ENCODE peak calls at places on chromosomes 1 and 21, in four cellular contexts. O is stimulated activated CD4-positive, alpha-beta T cell treated with anti-CD3 and anti-CD28 coated beads, Interleukin-4, amount 100 ng/mL, for 48 hours; M is left colon; H is Panc1. C is an unnamed sample.
A peak's percentile ranks its signal among the peaks of the same experiment; 100 is the strongest.

GRCh38 chr1:236089046-236089773 is 24.3 kb upstream of the NID1 start:
- DNase-seq in O (no peak), M (no peak), H (no peak), C (no peak)

GRCh38 chr1:64129708-64130107 is 73.7 kb upstream of the UBE2U start:
- DNase-seq in M (no peak), H (no peak), O (no peak), C (no peak)

GRCh38 chr1:3274972-3275371 is 179.5 kb upstream of the ARHGEF16 start:
- DNase-seq in M (no peak), H (no peak), O (no peak), C (no peak)

GRCh38 chr1:225424562-225425210 is 3.2 kb downstream of the LBR start:
- DNase-seq in O (no peak), M (no peak), H (no peak), C (no peak)

GRCh38 chr21:17585875-17586450 is 26.7 kb downstream of the BTG3 start:
- DNase-seq in O (no peak), H (peak; percentile 15), M (no peak), C (no peak)

GRCh38 chr1:243433737-243434370 is 178.0 kb downstream of the SDCCAG8 start:
- DNase-seq in O (no peak), H (no peak), M (no peak), C (no peak)

GRCh38 chr1:95380909-95381308 is 146.9 kb downstream of the RWDD3 start:
- DNase-seq in H (no peak), O (no peak), M (no peak), C (no peak)

GRCh38 chr21:34815831-34816700 is 147.3 kb downstream of the CLIC6 start:
- DNase-seq in O (no peak), M (no peak), H (no peak), C (no peak)

GRCh38 chr1:9561429-9561828 is 22.2 kb downstream of the SLC25A33 start:
- DNase-seq in M (peak; percentile 68), O (no peak), H (no peak), C (no peak)

GRCh38 chr21:42478504-42478903 is 17.5 kb downstream of the RSPH1 start:
- DNase-seq in O (no peak), M (no peak), H (no peak), C (no peak)

GRCh38 chr1:210758761-210759160 is 375.2 kb downstream of the KCNH1 start:
- DNase-seq in H (no peak), M (no peak), O (no peak), C (no peak)

GRCh38 chr1:58434181-58434580 is 112.3 kb downstream of the OMA1 start:
- DNase-seq in H (no peak), O (no peak), M (no peak), C (no peak)

GRCh38 chr1:44723496-44724407 is 7.2 kb downstream of the RNU5D-1 start:
- DNase-seq in O (no peak), H (no peak), M (no peak), C (no peak)

GRCh38 chr1:236868625-236869467 is 73.8 kb downstream of the MTR start:
- DNase-seq in O (peak; percentile 18), H (peak; percentile 64), M (no peak), C (no peak)

GRCh38 chr1:32877211-32878110 is 6.7 kb upstream of the FNDC5 start:
- DNase-seq in O (no peak), H (no peak), M (peak; percentile 22), C (no peak)

GRCh38 chr1:38138498-38139233 is 92.1 kb upstream of the POU3F1 start:
- DNase-seq in M (peak; percentile 30), H (peak; percentile 77), O (no peak), C (no peak)

GRCh38 chr1:201119206-201119814 is 7.1 kb upstream of the CACNA1S start:
- DNase-seq in M (no peak), O (peak; percentile 46), H (no peak), C (no peak)

GRCh38 chr1:77281491-77282186 is at the start of gene AK5:
- DNase-seq in M (no peak), H (no peak), O (peak; percentile 45), C (peak; percentile 5)

GRCh38 chr1:118940957-118941356 is 47.2 kb downstream of the TBX15 start:
- DNase-seq in H (no peak), M (no peak), O (no peak), C (no peak)

GRCh38 chr1:29394521-29394921 is 158.2 kb downstream of the PTPRU start:
- DNase-seq in O (no peak), H (no peak), M (no peak), C (no peak)

GRCh38 chr1:220810179-220810653 is 23.5 kb downstream of the MTARC1 start:
- DNase-seq in H (peak; percentile 39), M (peak; percentile 76), O (peak; percentile 47), C (no peak)

GRCh38 chr1:246599315-246599714 is 33.1 kb downstream of the CNST start:
- DNase-seq in O (no peak), H (no peak), M (no peak), C (no peak)

GRCh38 chr1:185375583-185375982 is 58.5 kb upstream of the IVNS1ABP start:
- DNase-seq in O (no peak), H (no peak), M (no peak), C (no peak)

GRCh38 chr1:169091480-169091941 is 15.0 kb upstream of the ATP1B1 start:
- DNase-seq in H (no peak), M (no peak), O (no peak), C (no peak)

GRCh38 chr1:14944471-14944981 is 209.0 kb upstream of the TMEM51 start:
- DNase-seq in M (no peak), O (no peak), H (no peak), C (no peak)

GRCh38 chr1:211328866-211329265 is 2.2 kb downstream of the TRAF5 start:
- DNase-seq in H (no peak), O (no peak), M (no peak), C (no peak)

GRCh38 chr1:33377750-33378149 is 53.1 kb downstream of the PHC2 start:
- DNase-seq in O (no peak), M (no peak), H (no peak), C (no peak)

C was measured in iPS DF 19.7.